ENCODE peak calls at places on chromosomes 4 and X, in seven cellular contexts. One of them, this sample, is unnamed.
A peak's percentile ranks its signal among the peaks of the same experiment; 100 is the strongest.

GRCh38 chr4:109014593-109015412 is 251.9 kb upstream of the ETNPPL start:
- DNase-seq in heart right ventricle: no peak
- DNase-seq in LNCaP clone FGC: no peak
- DNase-seq in activated B cell treated with CpG ODN at 0.5 μM for 24 hours: no peak
- DNase-seq in tibial artery: no peak
- DNase-seq in lower leg skin: no peak
- DNase-seq in upper lobe of left lung: no peak
- DNase-seq in this sample: no peak

GRCh38 chr4:26220704-26221103 is 100.1 kb upstream of the RBPJ start:
- DNase-seq in heart right ventricle: no peak
- DNase-seq in LNCaP clone FGC: no peak
- DNase-seq in activated B cell treated with CpG ODN at 0.5 μM for 24 hours: no peak
- DNase-seq in tibial artery: no peak
- DNase-seq in lower leg skin: no peak
- DNase-seq in upper lobe of left lung: no peak
- DNase-seq in this sample: no peak

GRCh38 chrX:8783100-8784098 is 17.8 kb downstream of the FAM9A start:
- DNase-seq in heart right ventricle: peak; percentile 15
- DNase-seq in LNCaP clone FGC: no peak
- DNase-seq in activated B cell treated with CpG ODN at 0.5 μM for 24 hours: no peak
- DNase-seq in tibial artery: no peak
- DNase-seq in lower leg skin: no peak
- DNase-seq in upper lobe of left lung: peak; percentile 30
- DNase-seq in this sample: no peak

GRCh38 chrX:55919367-55920221 is 202.0 kb downstream of the RRAGB start:
- DNase-seq in heart right ventricle: no peak
- DNase-seq in LNCaP clone FGC: no peak
- DNase-seq in activated B cell treated with CpG ODN at 0.5 μM for 24 hours: peak; percentile 50
- DNase-seq in tibial artery: no peak
- DNase-seq in lower leg skin: no peak
- DNase-seq in upper lobe of left lung: no peak
- DNase-seq in this sample: no peak

GRCh38 chrX:3582421-3582820 is 131.0 kb downstream of the PRKX start:
- DNase-seq in heart right ventricle: no peak
- DNase-seq in LNCaP clone FGC: no peak
- DNase-seq in activated B cell treated with CpG ODN at 0.5 μM for 24 hours: no peak
- DNase-seq in tibial artery: no peak
- DNase-seq in lower leg skin: no peak
- DNase-seq in upper lobe of left lung: no peak
- DNase-seq in this sample: no peak

GRCh38 chr4:126790633-126791032 is 842.1 kb upstream of the INTU start:
- DNase-seq in heart right ventricle: no peak
- DNase-seq in LNCaP clone FGC: no peak
- DNase-seq in activated B cell treated with CpG ODN at 0.5 μM for 24 hours: no peak
- DNase-seq in tibial artery: no peak
- DNase-seq in lower leg skin: no peak
- DNase-seq in upper lobe of left lung: no peak
- DNase-seq in this sample: no peak

GRCh38 chr4:88104902-88105610 is 53.4 kb downstream of the ABCG2 start:
- DNase-seq in heart right ventricle: no peak
- DNase-seq in LNCaP clone FGC: peak; percentile 76
- DNase-seq in activated B cell treated with CpG ODN at 0.5 μM for 24 hours: no peak
- DNase-seq in tibial artery: no peak
- DNase-seq in lower leg skin: no peak
- DNase-seq in upper lobe of left lung: no peak
- DNase-seq in this sample: no peak

GRCh38 chrX:17563515-17563914 is 173.8 kb upstream of the SCML1 start:
- DNase-seq in heart right ventricle: no peak
- DNase-seq in LNCaP clone FGC: no peak
- DNase-seq in activated B cell treated with CpG ODN at 0.5 μM for 24 hours: no peak
- DNase-seq in tibial artery: no peak
- DNase-seq in lower leg skin: no peak
- DNase-seq in upper lobe of left lung: no peak
- DNase-seq in this sample: no peak

DNA sequence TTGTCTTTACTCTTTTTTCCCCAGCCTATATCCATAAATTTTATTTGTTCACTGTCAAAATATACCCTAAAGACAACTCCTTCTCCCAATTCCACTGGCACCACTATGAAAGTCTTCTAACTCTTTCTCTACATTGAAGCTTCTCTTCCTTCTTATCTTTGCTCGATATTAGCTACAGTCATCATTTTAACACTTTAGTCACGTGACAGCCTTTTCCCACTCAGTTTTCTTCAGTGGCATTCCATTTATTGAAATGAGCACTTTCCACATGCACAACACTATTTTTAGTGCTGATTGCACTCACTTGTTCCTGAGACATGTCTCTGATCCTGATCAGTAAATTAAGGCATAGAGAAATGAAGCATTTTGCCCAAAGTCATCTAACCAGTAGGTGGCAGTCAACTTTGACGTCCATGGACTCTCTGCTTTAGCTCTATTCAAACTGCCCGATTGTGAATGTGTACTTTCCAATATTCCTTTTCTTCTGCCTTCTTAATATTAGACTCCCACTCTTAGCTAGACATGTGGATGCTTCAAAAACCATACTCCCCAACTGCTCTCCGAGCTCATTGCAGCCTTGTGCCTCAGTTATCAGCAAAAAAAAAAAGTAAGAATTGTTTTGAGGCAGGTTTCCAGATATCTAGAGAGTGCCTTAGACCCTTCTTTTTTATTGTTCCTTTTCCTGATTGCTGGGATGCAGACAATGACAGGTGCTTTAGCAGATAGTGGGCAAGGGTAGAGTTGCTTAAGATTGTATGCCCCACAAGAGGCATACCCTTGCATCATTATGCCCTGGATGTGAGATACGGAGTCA is 394.4 kb upstream of the ADGRL3 start:
- DNase-seq in heart right ventricle: no peak
- DNase-seq in LNCaP clone FGC: peak; percentile 11
- DNase-seq in activated B cell treated with CpG ODN at 0.5 μM for 24 hours: no peak
- DNase-seq in tibial artery: no peak
- DNase-seq in lower leg skin: no peak
- DNase-seq in upper lobe of left lung: no peak
- DNase-seq in this sample: no peak
- TF ChIP-seq CTCF in heart right ventricle: peak; percentile 50
- TF ChIP-seq CTCF in LNCaP clone FGC: peak; percentile 67
- TF ChIP-seq CTCF in activated B cell treated with CpG ODN at 0.5 μM for 24 hours: no peak
- TF ChIP-seq CTCF in tibial artery: peak; percentile 35
- TF ChIP-seq CTCF in lower leg skin: no peak
- TF ChIP-seq CTCF in upper lobe of left lung: peak; percentile 35
- TF ChIP-seq CTCF in this sample: peak; percentile 12

GRCh38 chrX:71622347-71623104 is 4.2 kb upstream of the CXCR3 start:
- DNase-seq in heart right ventricle: peak; percentile 75
- DNase-seq in LNCaP clone FGC: peak; percentile 69
- DNase-seq in activated B cell treated with CpG ODN at 0.5 μM for 24 hours: peak; percentile 25
- DNase-seq in tibial artery: peak; percentile 85
- DNase-seq in lower leg skin: peak; percentile 90
- DNase-seq in upper lobe of left lung: peak; percentile 87
- DNase-seq in this sample: no peak
- TF ChIP-seq CTCF in heart right ventricle: peak; percentile 19
- TF ChIP-seq CTCF in LNCaP clone FGC: peak; percentile 12
- TF ChIP-seq CTCF in activated B cell treated with CpG ODN at 0.5 μM for 24 hours: no peak
- TF ChIP-seq CTCF in tibial artery: no peak
- TF ChIP-seq CTCF in lower leg skin: no peak
- TF ChIP-seq CTCF in upper lobe of left lung: peak; percentile 23
- TF ChIP-seq CTCF in this sample: no peak

GRCh38 chrX:136336623-136337022 is 35.9 kb downstream of the ADGRG4 start:
- DNase-seq in heart right ventricle: no peak
- DNase-seq in LNCaP clone FGC: no peak
- DNase-seq in activated B cell treated with CpG ODN at 0.5 μM for 24 hours: no peak
- DNase-seq in tibial artery: no peak
- DNase-seq in lower leg skin: no peak
- DNase-seq in upper lobe of left lung: no peak
- DNase-seq in this sample: no peak
- TF ChIP-seq CTCF in heart right ventricle: no peak
- TF ChIP-seq CTCF in LNCaP clone FGC: no peak
- TF ChIP-seq CTCF in activated B cell treated with CpG ODN at 0.5 μM for 24 hours: no peak
- TF ChIP-seq CTCF in tibial artery: no peak
- TF ChIP-seq CTCF in lower leg skin: no peak
- TF ChIP-seq CTCF in upper lobe of left lung: no peak
- TF ChIP-seq CTCF in this sample: no peak

DNA sequence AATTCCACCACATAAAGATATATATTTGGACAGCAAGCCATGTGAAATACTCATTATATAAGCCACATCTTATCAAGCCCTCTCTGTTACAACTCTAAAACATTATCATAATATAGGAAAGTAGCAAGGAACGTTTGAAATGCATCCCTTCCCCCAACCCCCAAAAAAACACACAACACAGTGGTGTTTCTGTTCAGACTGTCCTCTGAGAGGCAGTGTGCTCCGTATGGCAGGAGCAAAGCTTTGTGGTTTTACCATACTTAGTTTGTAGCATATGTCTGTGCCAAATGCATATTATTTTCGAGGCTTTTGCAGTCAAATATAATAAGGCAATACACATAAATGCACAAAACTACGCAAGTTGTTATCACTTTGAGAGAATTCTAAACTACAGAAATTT is 194.2 kb downstream of the RAPGEF2 start:
- DNase-seq in heart right ventricle: no peak
- DNase-seq in LNCaP clone FGC: no peak
- DNase-seq in activated B cell treated with CpG ODN at 0.5 μM for 24 hours: no peak
- DNase-seq in tibial artery: no peak
- DNase-seq in lower leg skin: no peak
- DNase-seq in upper lobe of left lung: no peak
- DNase-seq in this sample: no peak
- TF ChIP-seq CTCF in heart right ventricle: no peak
- TF ChIP-seq CTCF in LNCaP clone FGC: peak; percentile 8
- TF ChIP-seq CTCF in activated B cell treated with CpG ODN at 0.5 μM for 24 hours: no peak
- TF ChIP-seq CTCF in tibial artery: no peak
- TF ChIP-seq CTCF in lower leg skin: no peak
- TF ChIP-seq CTCF in upper lobe of left lung: no peak
- TF ChIP-seq CTCF in this sample: no peak

GRCh38 chr4:8341691-8342090 is 72.1 kb downstream of the HTRA3 start:
- DNase-seq in heart right ventricle: peak; percentile 74
- DNase-seq in LNCaP clone FGC: no peak
- DNase-seq in activated B cell treated with CpG ODN at 0.5 μM for 24 hours: no peak
- DNase-seq in tibial artery: peak; percentile 63
- DNase-seq in lower leg skin: peak; percentile 87
- DNase-seq in upper lobe of left lung: no peak
- DNase-seq in this sample: no peak

GRCh38 chr4:8343967-8344331 is 74.4 kb downstream of the HTRA3 start:
- DNase-seq in heart right ventricle: no peak
- DNase-seq in LNCaP clone FGC: no peak
- DNase-seq in activated B cell treated with CpG ODN at 0.5 μM for 24 hours: no peak
- DNase-seq in tibial artery: no peak
- DNase-seq in lower leg skin: no peak
- DNase-seq in upper lobe of left lung: no peak
- DNase-seq in this sample: no peak

GRCh38 chr4:8340721-8341680 is 71.4 kb downstream of the HTRA3 start:
- DNase-seq in heart right ventricle: peak; percentile 88
- DNase-seq in LNCaP clone FGC: no peak
- DNase-seq in activated B cell treated with CpG ODN at 0.5 μM for 24 hours: no peak
- DNase-seq in tibial artery: peak; percentile 87
- DNase-seq in lower leg skin: peak; percentile 94
- DNase-seq in upper lobe of left lung: no peak
- DNase-seq in this sample: no peak

GRCh38 chr4:8343051-8343966 is 73.8 kb downstream of the HTRA3 start:
- DNase-seq in heart right ventricle: no peak
- DNase-seq in LNCaP clone FGC: no peak
- DNase-seq in activated B cell treated with CpG ODN at 0.5 μM for 24 hours: no peak
- DNase-seq in tibial artery: peak; percentile 62
- DNase-seq in lower leg skin: peak; percentile 83
- DNase-seq in upper lobe of left lung: no peak
- DNase-seq in this sample: no peak

GRCh38 chr4:8342651-8343050 is 73.1 kb downstream of the HTRA3 start:
- DNase-seq in heart right ventricle: no peak
- DNase-seq in LNCaP clone FGC: no peak
- DNase-seq in activated B cell treated with CpG ODN at 0.5 μM for 24 hours: no peak
- DNase-seq in tibial artery: peak; percentile 40
- DNase-seq in lower leg skin: peak; percentile 81
- DNase-seq in upper lobe of left lung: no peak
- DNase-seq in this sample: no peak
- TF ChIP-seq CTCF in heart right ventricle: no peak
- TF ChIP-seq CTCF in LNCaP clone FGC: no peak
- TF ChIP-seq CTCF in activated B cell treated with CpG ODN at 0.5 μM for 24 hours: no peak
- TF ChIP-seq CTCF in tibial artery: no peak
- TF ChIP-seq CTCF in lower leg skin: no peak
- TF ChIP-seq CTCF in upper lobe of left lung: no peak
- TF ChIP-seq CTCF in this sample: no peak

DNA sequence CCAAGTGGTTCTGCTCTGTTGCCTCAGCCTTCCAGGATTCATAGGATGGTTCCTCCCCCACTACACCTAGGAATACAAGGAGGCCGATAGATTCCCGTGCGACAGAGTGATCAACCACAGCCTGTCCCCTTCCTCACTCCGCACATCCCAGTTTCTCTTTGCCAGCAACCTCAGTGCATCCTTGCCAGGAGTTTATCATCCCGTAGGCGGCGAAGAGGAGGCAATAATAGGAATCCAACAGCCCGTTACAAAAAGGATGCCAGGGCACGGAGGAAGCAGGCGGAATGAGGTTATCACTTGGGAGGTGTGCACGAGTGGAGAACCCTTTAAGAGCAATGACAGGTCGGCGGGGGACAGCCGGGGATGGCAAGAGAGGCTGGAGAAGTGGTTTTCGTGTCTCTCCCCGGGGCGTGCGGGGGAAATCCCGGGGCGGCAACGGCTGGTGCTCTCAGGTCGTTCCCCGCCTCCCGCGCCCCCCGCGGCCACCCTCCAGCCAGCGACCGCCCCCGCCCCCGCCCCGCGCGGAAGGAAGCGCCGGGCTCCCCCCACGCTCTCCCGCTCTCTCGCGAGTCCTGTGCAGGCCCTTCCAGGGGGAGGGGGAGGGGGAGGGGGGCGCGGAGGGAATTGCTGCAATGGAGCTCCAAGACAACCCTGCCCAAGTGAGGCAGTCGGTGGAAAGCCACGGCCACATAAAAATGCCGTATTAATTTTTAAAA is 1.6 kb downstream of the PPP3CA start:
- DNase-seq in heart right ventricle: peak; percentile 77
- DNase-seq in LNCaP clone FGC: no peak
- DNase-seq in activated B cell treated with CpG ODN at 0.5 μM for 24 hours: peak; percentile 73
- DNase-seq in tibial artery: peak; percentile 87
- DNase-seq in lower leg skin: peak; percentile 93
- DNase-seq in upper lobe of left lung: peak; percentile 69
- DNase-seq in this sample: peak; percentile 48
- TF ChIP-seq CTCF in heart right ventricle: no peak
- TF ChIP-seq CTCF in LNCaP clone FGC: no peak
- TF ChIP-seq CTCF in activated B cell treated with CpG ODN at 0.5 μM for 24 hours: no peak
- TF ChIP-seq CTCF in tibial artery: no peak
- TF ChIP-seq CTCF in lower leg skin: no peak
- TF ChIP-seq CTCF in upper lobe of left lung: no peak
- TF ChIP-seq CTCF in this sample: no peak

DNA sequence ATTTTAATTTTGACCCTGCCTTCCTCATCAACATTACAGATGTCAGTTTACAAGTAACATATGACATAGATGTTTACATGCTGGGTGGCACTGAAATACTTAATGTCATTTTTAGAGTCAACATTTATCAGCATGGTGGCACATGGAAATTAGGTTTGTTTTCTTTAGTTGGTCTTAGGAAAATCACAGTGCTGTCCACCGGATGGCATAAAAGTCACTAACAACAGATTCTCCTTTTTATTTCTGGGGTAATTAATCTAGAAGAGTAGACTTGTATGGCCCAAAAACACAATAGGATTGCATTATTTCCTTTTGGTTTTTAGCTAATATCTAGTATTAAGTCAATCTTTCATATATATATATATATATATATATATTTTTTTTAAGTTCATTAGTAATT is 88.6 kb upstream of the HHIP start:
- DNase-seq in heart right ventricle: no peak
- DNase-seq in LNCaP clone FGC: no peak
- DNase-seq in activated B cell treated with CpG ODN at 0.5 μM for 24 hours: no peak
- DNase-seq in tibial artery: no peak
- DNase-seq in lower leg skin: no peak
- DNase-seq in upper lobe of left lung: no peak
- DNase-seq in this sample: no peak
- TF ChIP-seq CTCF in heart right ventricle: no peak
- TF ChIP-seq CTCF in LNCaP clone FGC: no peak
- TF ChIP-seq CTCF in activated B cell treated with CpG ODN at 0.5 μM for 24 hours: no peak
- TF ChIP-seq CTCF in tibial artery: no peak
- TF ChIP-seq CTCF in lower leg skin: no peak
- TF ChIP-seq CTCF in upper lobe of left lung: no peak
- TF ChIP-seq CTCF in this sample: no peak

This sample was measured in CD14-positive monocyte.